ENCODE peak calls at places on chromosomes 13 and 19, in eight cellular contexts. F is breast epithelium; N is fibroblast of lung; Y is ascending aorta; P is uterus; G is naive thymus-derived CD4-positive, alpha-beta T cell; T is tibial nerve; U is GM23248. L is an unnamed sample. For H3K36me3 and H3K4me1, the result is how much of the 10 kb centered on the place peaks cover.

GRCh38 chr19:49186108-49186507 is 28.5 kb downstream of the TRPM4 start:
- DNase-seq in F (no peak), N (no peak), Y (no peak), P (no peak), G (no peak), T (no peak), U (no peak), L (no peak)

GRCh38 chr19:50460161-50460765 is 16.0 kb upstream of the EMC10 start:
- DNase-seq in F (no peak), N (peak), Y (no peak), P (no peak), G (no peak), T (no peak), U (peak), L (no peak)

GRCh38 chr19:8393192-8393870 is 3.2 kb downstream of the RAB11B start:
- DNase-seq in F (no peak), N (no peak), Y (no peak), P (no peak), G (no peak), T (no peak), U (no peak), L (no peak)

GRCh38 chr19:32646556-32646955 is 28.4 kb downstream of the ANKRD27 start:
- DNase-seq in F (no peak), N (no peak), Y (no peak), P (no peak), G (no peak), T (no peak), U (no peak), L (no peak)

GRCh38 chr13:71602327-71602726 is 264.7 kb downstream of the DACH1 start:
- DNase-seq in F (no peak), N (no peak), Y (no peak), P (no peak), G (no peak), T (no peak), U (no peak), L (no peak)

GRCh38 chr13:21048901-21049655 is 12.3 kb downstream of the LATS2 start:
- DNase-seq in F (no peak), N (no peak), Y (no peak), P (no peak), G (no peak), T (no peak), U (no peak), L (no peak)

GRCh38 chr13:25375727-25376358 is 4.1 kb downstream of the ATP8A2 start:
- DNase-seq in F (no peak), N (peak), Y (no peak), P (no peak), G (peak), T (peak), U (peak), L (no peak)

GRCh38 chr13:98541211-98541610 is 35.7 kb downstream of the STK24 start:
- DNase-seq in F (no peak), N (no peak), Y (no peak), P (no peak), G (no peak), T (no peak), U (peak), L (no peak)

GRCh38 chr19:36604656-36605100 is 435 bp upstream of the ZNF382 start:
- DNase-seq in F (no peak), N (peak), Y (peak), P (peak), G (peak), T (peak), U (peak), L (no peak)

GRCh38 chr19:14478113-14478545 is 3.0 kb upstream of the PTGER1 start:
- DNase-seq in F (no peak), N (no peak), Y (no peak), P (no peak), G (no peak), T (no peak), U (no peak), L (no peak)

GRCh38 chr13:77860621-77861020 is 58.0 kb downstream of the EDNRB start:
- DNase-seq in F (no peak), N (peak), Y (no peak), P (no peak), G (no peak), T (no peak), U (peak), L (no peak)

GRCh38 chr13:80161896-80162295 is 179.0 kb downstream of the SPRY2 start:
- DNase-seq in F (no peak), N (no peak), Y (no peak), P (no peak), G (no peak), T (no peak), U (peak), L (no peak)

GRCh38 chr13:93086329-93086728 is 140.3 kb upstream of the GPC6 start:
- DNase-seq in F (no peak), N (no peak), Y (no peak), P (no peak), G (no peak), T (no peak), U (no peak), L (no peak)

GRCh38 chr19:54271106-54271505 is 9.8 kb downstream of the LILRB2 start:
- DNase-seq in F (no peak), N (no peak), Y (no peak), P (no peak), G (no peak), T (peak), U (no peak), L (no peak)

GRCh38 chr19:46442808-46443450 is 14.2 kb upstream of the PNMA8C start:
- DNase-seq in F (no peak), N (peak), Y (no peak), P (peak), G (no peak), T (no peak), U (peak), L (peak)

GRCh38 chr13:114088863-114089262 is 43.6 kb downstream of the RASA3 start:
- DNase-seq in F (peak), N (no peak), Y (no peak), P (no peak), G (no peak), T (no peak), U (no peak), L (no peak)

GRCh38 chr19:38975214-38975860 is at the start of gene FBXO17:
- DNase-seq in F (peak), N (peak), Y (no peak), P (peak), G (peak), T (peak), U (peak), L (peak)

GRCh38 chr13:113034451-113035208 is 65.6 kb downstream of the MCF2L start:
- DNase-seq in F (no peak), N (peak), Y (no peak), P (peak), G (no peak), T (peak), U (peak), L (peak)

GRCh38 chr13:27665333-27665732 is 43.6 kb downstream of the POLR1D start:
- DNase-seq in F (no peak), N (peak), Y (no peak), P (no peak), G (no peak), T (no peak), U (peak), L (no peak)

GRCh38 chr19:590396-590745 is 690 bp downstream of the HCN2 start:
- DNase-seq in F (no peak), N (peak), Y (no peak), P (no peak), G (no peak), T (no peak), U (peak), L (no peak)

GRCh38 chr19:13133241-13133870 is 15.3 kb downstream of the NACC1 start:
- DNase-seq in F (no peak), N (no peak), Y (no peak), P (no peak), G (no peak), T (no peak), U (no peak), L (no peak)

GRCh38 chr19:53519431-53519830 is 18.5 kb upstream of the ZNF331 start:
- DNase-seq in F (no peak), N (no peak), Y (no peak), P (peak), G (no peak), T (no peak), U (peak), L (no peak)

GRCh38 chr19:3607398-3608078 is 863 bp upstream of the TBXA2R start:
- DNase-seq in F (no peak), N (no peak), Y (no peak), P (peak), G (no peak), T (no peak), U (peak), L (no peak)

GRCh38 chr13:23620211-23620610 is 50.0 kb downstream of the TNFRSF19 start:
- DNase-seq in F (no peak), N (no peak), Y (no peak), P (no peak), G (no peak), T (no peak), U (peak), L (no peak)

GRCh38 chr13:40152145-40152544 is 496.7 kb downstream of the COG6 start:
- DNase-seq in F (no peak), N (peak), Y (no peak), P (no peak), G (no peak), T (no peak), U (peak), L (peak)

GRCh38 chr13:85441364-85441763 is 357.9 kb downstream of the SLITRK6 start:
- DNase-seq in F (no peak), N (no peak), Y (no peak), P (no peak), G (no peak), T (no peak), U (no peak), L (no peak)

GRCh38 chr19:22422220-22422619 is at the start of gene ZNF98:
- DNase-seq in F (peak), N (peak), Y (no peak), P (peak), G (no peak), T (peak), U (no peak), L (no peak)

GRCh38 chr13:59360108-59360507 is 803.6 kb downstream of the DIAPH3 start:
- DNase-seq in F (no peak), N (no peak), Y (no peak), P (no peak), G (no peak), T (no peak), U (no peak), L (no peak)

GRCh38 chr19:41192574-41193419 is at the start of gene CYP2S1:
- DNase-seq in F (no peak), N (peak), Y (no peak), P (no peak), G (no peak), T (no peak), U (peak), L (no peak)

GRCh38 chr13:113466321-113466836 is 13.1 kb upstream of the ADPRHL1 start:
- DNase-seq in F (no peak), N (no peak), Y (no peak), P (no peak), G (no peak), T (no peak), U (no peak), L (no peak)

GRCh38 chr13:112466132-112467025 is 90.2 kb downstream of the SPACA7 start:
- DNase-seq in F (no peak), N (no peak), Y (no peak), P (no peak), G (no peak), T (no peak), U (no peak), L (no peak)

GRCh38 chr13:35469781-35470380 is 6.6 kb downstream of the MAB21L1 start:
- DNase-seq in F (no peak), N (no peak), Y (no peak), P (no peak), G (no peak), T (no peak), U (peak), L (no peak)

GRCh38 chr13:69324109-69324886 is 783.3 kb upstream of the ATXN8OS start:
- DNase-seq in F (no peak), N (peak), Y (no peak), P (no peak), G (no peak), T (no peak), U (no peak), L (no peak)

GRCh38 chr19:31000913-31001312 is 348.3 kb downstream of the TSHZ3 start:
- DNase-seq in F (no peak), N (no peak), Y (no peak), P (no peak), G (no peak), T (no peak), U (no peak), L (no peak)

GRCh38 chr13:53691417-53691816 is 662.8 kb downstream of the OLFM4 start:
- DNase-seq in F (no peak), N (no peak), Y (no peak), P (no peak), G (no peak), T (no peak), U (no peak), L (no peak)

GRCh38 chr19:5987077-5987818 is 9.3 kb upstream of the RANBP3 start:
- DNase-seq in F (peak), N (peak), Y (peak), P (peak), G (peak), T (peak), U (peak), L (peak)

GRCh38 chr19:55464039-55464668 is 397 bp downstream of the C19orf85 start:
- DNase-seq in F (no peak), N (no peak), Y (no peak), P (no peak), G (no peak), T (no peak), U (no peak), L (no peak)

GRCh38 chr19:35522745-35523327 is 5.3 kb downstream of the SBSN start:
- DNase-seq in F (no peak), N (no peak), Y (no peak), P (no peak), G (no peak), T (no peak), U (no peak), L (no peak)

GRCh38 chr19:58212336-58213074 is 16.2 kb upstream of the ZNF544 start:
- DNase-seq in F (no peak), N (no peak), Y (no peak), P (no peak), G (no peak), T (no peak), U (peak), L (no peak)
- H3K36me3 ChIP-seq in F (half or more), N (under half), Y (half or more), P (under half), G (half or more), T (under half), U (half or more), L (under half)

GRCh38 chr13:42398542-42398941 is 126.6 kb downstream of the AKAP11 start:
- DNase-seq in F (no peak), N (no peak), Y (no peak), P (no peak), G (no peak), T (no peak), U (no peak), L (no peak)
- H3K4me1 ChIP-seq in F (under half), N (under half), Y (under half), P (under half), G (under half), T (under half), U (under half), L (under half)

GRCh38 chr19:2195914-2196313 is 32.2 kb downstream of the DOT1L start:
- DNase-seq in F (no peak), N (no peak), Y (no peak), P (no peak), G (no peak), T (no peak), U (no peak), L (no peak)

GRCh38 chr19:2197270-2197669 is 33.5 kb downstream of the DOT1L start:
- DNase-seq in F (no peak), N (no peak), Y (no peak), P (no peak), G (no peak), T (no peak), U (no peak), L (no peak)

GRCh38 chr19:2199861-2200623 is 36.1 kb downstream of the PLEKHJ1 start:
- DNase-seq in F (no peak), N (no peak), Y (no peak), P (no peak), G (no peak), T (no peak), U (no peak), L (no peak)

GRCh38 chr19:2199215-2199614 is 35.5 kb downstream of the DOT1L start:
- DNase-seq in F (no peak), N (no peak), Y (no peak), P (no peak), G (no peak), T (no peak), U (no peak), L (no peak)

GRCh38 chr19:2198317-2198716 is 34.6 kb downstream of the DOT1L start:
- DNase-seq in F (no peak), N (no peak), Y (no peak), P (no peak), G (no peak), T (no peak), U (no peak), L (no peak)
- H3K27ac ChIP-seq in F (no peak), N (no peak), Y (no peak), P (no peak), G (no peak), T (no peak), U (no peak), L (no peak)

GRCh38 chr19:1622541-1622940 is 17.3 kb upstream of the UQCR11 start:
- DNase-seq in F (no peak), N (no peak), Y (no peak), P (no peak), G (no peak), T (no peak), U (no peak), L (no peak)

GRCh38 chr19:1619703-1620102 is 14.4 kb upstream of the UQCR11 start:
- DNase-seq in F (no peak), N (no peak), Y (no peak), P (no peak), G (no peak), T (no peak), U (no peak), L (no peak)

GRCh38 chr19:1622007-1622406 is 16.7 kb upstream of the UQCR11 start:
- DNase-seq in F (no peak), N (no peak), Y (no peak), P (no peak), G (no peak), T (no peak), U (no peak), L (no peak)

GRCh38 chr19:1621574-1621973 is 16.3 kb upstream of the UQCR11 start:
- DNase-seq in F (no peak), N (no peak), Y (no peak), P (no peak), G (no peak), T (no peak), U (no peak), L (no peak)

DNA sequence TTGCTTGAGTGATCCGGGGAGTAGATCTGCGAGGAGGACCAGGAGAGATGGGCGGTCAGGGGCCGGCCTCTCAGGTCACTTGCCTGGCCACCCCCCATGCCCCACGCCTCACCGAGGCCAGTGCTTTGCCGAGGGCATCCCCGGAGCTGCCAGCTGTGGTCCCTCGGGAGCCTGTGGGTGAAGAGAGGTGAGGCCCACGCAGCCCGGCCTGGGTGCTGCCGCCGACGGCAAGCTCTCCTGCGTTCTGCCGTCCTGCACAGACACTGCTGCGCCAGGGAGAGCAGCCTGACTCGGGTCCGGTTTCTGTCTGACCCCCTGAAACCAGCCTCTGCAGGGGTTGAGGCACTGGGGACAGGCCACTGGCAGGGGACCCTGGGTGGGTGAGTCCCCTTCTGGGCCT is 15.8 kb upstream of the UQCR11 start:
- DNase-seq in F (no peak), N (no peak), Y (no peak), P (no peak), G (no peak), T (no peak), U (no peak), L (no peak)
- H3K36me3 ChIP-seq in F (under half), N (under half), Y (half or more), P (under half), G (half or more), T (under half), U (under half), L (half or more)

GRCh38 chr13:33202644-33203169 is 82.8 kb downstream of the STARD13 start:
- DNase-seq in F (no peak), N (no peak), Y (no peak), P (no peak), G (no peak), T (no peak), U (no peak), L (no peak)

GRCh38 chr13:33195693-33196464 is 89.7 kb downstream of the STARD13 start:
- DNase-seq in F (no peak), N (no peak), Y (no peak), P (no peak), G (no peak), T (no peak), U (no peak), L (no peak)

GRCh38 chr13:33197551-33197971 is 88.0 kb downstream of the STARD13 start:
- DNase-seq in F (no peak), N (peak), Y (no peak), P (no peak), G (no peak), T (no peak), U (no peak), L (no peak)

GRCh38 chr13:33194820-33195692 is 90.5 kb downstream of the STARD13 start:
- DNase-seq in F (no peak), N (peak), Y (no peak), P (peak), G (no peak), T (peak), U (peak), L (peak)

DNA sequence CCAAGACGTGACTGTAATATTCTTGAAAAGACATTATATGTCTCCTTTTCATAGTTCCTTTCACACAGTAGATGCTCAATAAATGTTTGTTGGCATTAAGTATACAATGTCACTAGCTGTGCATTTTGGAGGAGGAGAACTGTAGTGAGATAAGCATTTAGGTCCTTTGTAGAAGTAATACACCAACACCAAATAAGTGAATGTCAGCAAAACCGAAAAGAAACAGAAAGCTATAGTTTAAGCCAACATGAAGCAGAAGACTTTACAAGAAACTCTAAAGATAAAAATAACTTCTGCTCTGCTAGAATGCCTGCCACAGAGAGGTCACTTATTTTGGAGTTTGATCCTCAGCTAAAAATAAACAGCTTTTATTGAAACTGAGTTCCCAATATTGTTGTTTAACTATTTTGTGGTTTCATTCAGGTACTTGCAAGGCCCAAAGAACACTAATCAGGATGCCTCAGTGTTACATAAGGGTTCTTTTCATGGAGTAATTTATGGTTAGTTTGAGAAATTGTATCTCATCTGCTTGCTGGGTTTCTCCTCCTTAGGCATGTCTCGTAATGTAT is 86.2 kb downstream of the STARD13 start:
- DNase-seq in F (no peak), N (no peak), Y (no peak), P (no peak), G (no peak), T (no peak), U (no peak), L (no peak)
- H3K4me1 ChIP-seq in F (under half), N (under half), Y (under half), P (under half), G (under half), T (half or more), U (under half), L (under half)

DNA sequence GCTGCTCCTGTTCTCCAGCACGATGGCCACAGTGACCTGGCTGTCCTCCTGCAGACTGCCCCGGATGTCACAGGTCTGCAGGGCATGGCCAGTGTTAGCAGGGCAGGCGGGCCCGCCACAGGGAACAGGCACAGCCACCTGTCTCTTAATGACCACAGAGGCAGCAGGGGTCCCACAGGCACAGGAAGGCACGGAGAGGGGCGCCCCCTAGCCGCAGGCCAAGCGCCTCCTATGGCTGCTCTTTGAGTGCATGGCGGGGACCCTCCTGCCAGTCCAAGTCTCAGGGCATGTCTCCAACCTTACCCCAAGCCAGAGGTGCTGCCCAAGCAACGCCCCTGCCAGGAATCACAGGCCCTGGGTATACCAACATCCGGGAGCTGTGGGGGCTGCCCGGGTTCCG is 14.1 kb downstream of the IZUMO4 start:
- DNase-seq in F (no peak), N (no peak), Y (no peak), P (no peak), G (no peak), T (no peak), U (no peak), L (no peak)
- H3K27ac ChIP-seq in F (no peak), N (no peak), Y (no peak), P (no peak), G (no peak), T (no peak), U (no peak), L (no peak)